ENCODE peak calls at places on chromosomes 13 and 19, in five cellular contexts. A is caudate nucleus, G is mammary epithelial cell, X is cardiac muscle cell, P is small intestine. U is an unnamed sample.

GRCh38 chr13:30832845-30833332 is 73.2 kb upstream of the MEDAG start:
- DNase-seq in A (no peak), G (peak; percentile 93), X (peak; percentile 75), P (peak; percentile 86), U (no peak)

GRCh38 chr19:9498183-9498902 is at the start of gene ZNF560:
- DNase-seq in A (no peak), G (peak; percentile 2), X (peak; percentile 28), P (no peak), U (no peak)

GRCh38 chr13:83819156-83819555 is 63.1 kb downstream of the SLITRK1 start:
- DNase-seq in A (no peak), G (no peak), X (no peak), P (no peak), U (no peak)

GRCh38 chr19:15213715-15214381 is 13.1 kb upstream of the NOTCH3 start:
- DNase-seq in A (no peak), G (no peak), X (no peak), P (no peak), U (no peak)

GRCh38 chr19:6952956-6953355 is 65.6 kb downstream of the ADGRE1 start:
- DNase-seq in A (no peak), G (no peak), X (no peak), P (no peak), U (no peak)

GRCh38 chr13:43113603-43114002 is 90.2 kb downstream of the DNAJC15 start:
- DNase-seq in A (no peak), G (no peak), X (no peak), P (no peak), U (no peak)

GRCh38 chr19:54439174-54439851 is 9.7 kb upstream of the LENG8 start:
- DNase-seq in A (peak; percentile 59), G (peak; percentile 46), X (peak; percentile 70), P (peak; percentile 61), U (no peak)

GRCh38 chr13:39600766-39601165 is 2.2 kb downstream of the LHFPL6 start:
- DNase-seq in A (no peak), G (no peak), X (no peak), P (no peak), U (peak; percentile 66)

GRCh38 chr19:10291554-10292205 is 1.9 kb downstream of the ICAM5 start:
- DNase-seq in A (no peak), G (peak; percentile 42), X (no peak), P (no peak), U (no peak)

GRCh38 chr19:1942078-1942933 is 1.3 kb downstream of the CSNK1G2 start:
- DNase-seq in A (peak; percentile 40), G (peak; percentile 77), X (peak; percentile 88), P (peak; percentile 71), U (peak; percentile 85)

GRCh38 chr19:10193666-10194499 is 870 bp downstream of the DNMT1 start:
- DNase-seq in A (no peak), G (peak; percentile 63), X (no peak), P (no peak), U (peak; percentile 59)

GRCh38 chr13:53321301-53321700 is 292.7 kb downstream of the OLFM4 start:
- DNase-seq in A (no peak), G (no peak), X (no peak), P (no peak), U (no peak)

GRCh38 chr19:872266-872951 is 12.9 kb downstream of the CFD start:
- DNase-seq in A (no peak), G (peak; percentile 21), X (peak; percentile 53), P (peak; percentile 80), U (no peak)

GRCh38 chr13:51874651-51875050 is 12.9 kb downstream of the CCDC70 start:
- DNase-seq in A (no peak), G (no peak), X (no peak), P (no peak), U (no peak)

GRCh38 chr19:49851456-49852259 is 699 bp downstream of the PTOV1 start:
- DNase-seq in A (peak; percentile 48), G (no peak), X (peak; percentile 82), P (peak; percentile 24), U (no peak)

GRCh38 chr19:32233091-32233490 is 112.3 kb upstream of the ZNF507 start:
- DNase-seq in A (no peak), G (no peak), X (no peak), P (no peak), U (peak; percentile 38)

GRCh38 chr19:50046649-50047503 is 21.1 kb downstream of the ZNF473 start:
- DNase-seq in A (peak; percentile 39), G (no peak), X (peak; percentile 2), P (peak; percentile 6), U (peak; percentile 66)

GRCh38 chr19:20478936-20479335 is 86.6 kb downstream of the ZNF737 start:
- DNase-seq in A (no peak), G (no peak), X (no peak), P (no peak), U (no peak)

GRCh38 chr19:47125669-47125938 is 5.0 kb upstream of the SAE1 start:
- DNase-seq in A (no peak), G (no peak), X (no peak), P (no peak), U (no peak)

GRCh38 chr13:34076943-34077703 is 259.2 kb downstream of the RFC3 start:
- DNase-seq in A (no peak), G (peak; percentile 16), X (peak; percentile 10), P (peak; percentile 3), U (no peak)

GRCh38 chr19:33473644-33474305 is 47.8 kb downstream of the PEPD start:
- DNase-seq in A (no peak), G (no peak), X (no peak), P (no peak), U (no peak)

GRCh38 chr19:11482384-11483050 is 1.7 kb upstream of the ELAVL3 start:
- DNase-seq in A (peak; percentile 90), G (peak; percentile 69), X (peak; percentile 86), P (peak; percentile 72), U (peak; percentile 84)

GRCh38 chr13:111031531-111031961 is 83.6 kb upstream of the ARHGEF7 start:
- DNase-seq in A (no peak), G (peak; percentile 78), X (no peak), P (no peak), U (no peak)

GRCh38 chr19:2026770-2027169 is 11.3 kb upstream of the BTBD2 start:
- DNase-seq in A (no peak), G (no peak), X (no peak), P (peak; percentile 75), U (no peak)

GRCh38 chr13:44493213-44493812 is 82.8 kb downstream of the TSC22D1 start:
- DNase-seq in A (no peak), G (no peak), X (no peak), P (no peak), U (no peak)

GRCh38 chr13:105502193-105502592 is 1033.3 kb downstream of the EFNB2 start:
- DNase-seq in A (no peak), G (no peak), X (no peak), P (no peak), U (no peak)

GRCh38 chr13:69597088-69597487 is 510.5 kb upstream of the ATXN8OS start:
- DNase-seq in A (no peak), G (no peak), X (no peak), P (no peak), U (no peak)

GRCh38 chr13:100751826-100752225 is 77.2 kb upstream of the TMTC4 start:
- DNase-seq in A (peak; percentile 28), G (no peak), X (no peak), P (no peak), U (no peak)

GRCh38 chr13:51818771-51819511 is 15.0 kb upstream of the DHRS12 start:
- DNase-seq in A (peak; percentile 14), G (peak; percentile 55), X (no peak), P (no peak), U (no peak)

GRCh38 chr13:112867301-112867711 is 101.7 kb upstream of the MCF2L start:
- DNase-seq in A (no peak), G (no peak), X (no peak), P (no peak), U (no peak)

DNA sequence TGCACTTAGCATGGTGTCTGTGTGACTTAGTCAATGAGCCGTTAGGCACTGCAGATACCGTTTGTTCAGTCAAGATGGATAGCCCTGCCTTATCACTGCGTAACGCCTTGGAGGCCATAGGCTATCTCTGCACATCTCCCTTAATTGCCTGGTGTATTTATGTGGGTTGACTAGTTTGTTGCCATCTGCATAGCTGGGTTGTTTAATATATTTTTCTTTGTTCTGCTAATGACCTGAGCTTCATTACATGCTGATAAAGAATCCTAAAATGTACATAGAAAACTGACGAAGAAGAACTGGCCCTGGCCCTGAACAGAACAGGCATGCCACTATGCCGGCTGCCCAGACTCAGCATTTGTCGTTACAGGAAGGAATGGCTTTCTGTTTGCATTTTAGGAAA is 297.8 kb downstream of the SHISA2 start:
- DNase-seq in A (no peak), G (no peak), X (no peak), P (no peak), U (no peak)
- H3K27ac ChIP-seq in A (no peak overlapping the region), G (no peak overlapping the region), X (no peak overlapping the region), P (no peak overlapping the region), U (no peak overlapping the region)

GRCh38 chr13:50645092-50645491 is 198.4 kb downstream of the DLEU7 start:
- DNase-seq in A (no peak), G (peak; percentile 58), X (no peak), P (no peak), U (no peak)
- H3K27ac ChIP-seq in A (no peak overlapping the region), G (peak overlapping the region; percentile 48), X (no peak overlapping the region), P (no peak overlapping the region), U (no peak overlapping the region)

DNA sequence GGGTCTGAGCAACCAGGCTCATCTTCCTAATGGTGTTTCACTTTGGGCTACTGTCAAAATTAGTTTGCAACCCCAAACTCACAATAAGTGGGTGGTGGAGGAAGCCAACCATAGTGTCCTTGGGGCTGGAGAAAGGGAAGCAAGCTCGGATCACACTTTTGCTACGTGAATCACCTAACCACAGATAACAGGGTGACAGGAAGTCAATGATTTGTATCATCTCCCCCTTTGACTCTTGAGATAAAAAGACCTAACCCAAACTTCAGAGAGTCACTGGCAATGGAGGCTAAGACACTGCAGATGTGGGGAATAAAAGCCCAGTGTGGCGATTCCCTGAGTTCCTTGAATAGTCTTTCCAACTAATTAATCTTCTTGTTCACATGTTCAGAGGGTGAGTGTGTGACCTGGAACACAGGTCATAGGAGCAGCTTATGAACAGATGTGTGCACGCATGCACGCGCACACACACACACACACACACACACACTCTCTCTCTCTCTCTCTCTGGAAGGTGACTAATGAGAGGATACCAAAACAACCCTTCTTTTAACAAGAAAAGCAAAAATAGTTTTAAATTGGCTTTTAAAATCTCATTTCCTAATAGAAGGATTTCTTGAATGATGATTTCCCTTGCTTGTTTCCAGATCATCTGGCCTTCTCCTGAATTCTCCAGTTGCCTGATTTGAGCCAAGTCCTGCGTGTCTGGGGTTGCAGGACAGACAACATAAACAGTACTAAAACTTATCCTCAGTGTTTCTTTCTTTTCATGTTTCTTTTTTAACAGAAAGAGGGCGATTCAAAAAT is 21.2 kb upstream of the DOCK9 start:
- DNase-seq in A (no peak), G (no peak), X (no peak), P (no peak), U (no peak)
- H3K27ac ChIP-seq in A (no peak overlapping the region), G (no peak overlapping the region), X (no peak overlapping the region), P (no peak overlapping the region), U (peak overlapping the region; percentile 45)

GRCh38 chr13:99064624-99065249 is 86.9 kb upstream of the DOCK9 start:
- DNase-seq in A (no peak), G (no peak), X (no peak), P (no peak), U (no peak)

GRCh38 chr13:99063178-99063577 is 85.3 kb upstream of the DOCK9 start:
- DNase-seq in A (no peak), G (no peak), X (no peak), P (no peak), U (no peak)

GRCh38 chr13:99062593-99062992 is 84.7 kb upstream of the DOCK9 start:
- DNase-seq in A (no peak), G (peak; percentile 69), X (no peak), P (no peak), U (no peak)

GRCh38 chr13:99065250-99066015 is 87.6 kb upstream of the DOCK9 start:
- DNase-seq in A (no peak), G (peak; percentile 61), X (no peak), P (no peak), U (no peak)

GRCh38 chr13:99063952-99064351 is 86.1 kb upstream of the DOCK9 start:
- DNase-seq in A (no peak), G (no peak), X (no peak), P (no peak), U (no peak)
- H3K27ac ChIP-seq in A (no peak overlapping the region), G (no peak overlapping the region), X (no peak overlapping the region), P (no peak overlapping the region), U (no peak overlapping the region)